ENCODE peak calls at places on chromosomes 2 and 18, in ten cellular contexts. One of them, this sample, is unnamed.

GRCh38 chr18:56086176-56086575 is 498.2 kb upstream of the TCF4 start:
- DNase-seq in cerebellar cortex: no peak
- DNase-seq in NCI-H345: no peak
- DNase-seq in endodermal cell: no peak
- DNase-seq in NCI-H187: no peak
- DNase-seq in astrocyte of the spinal cord: peak; percentile 33
- DNase-seq in neural crest cell: no peak
- DNase-seq in NCI-H1417: no peak
- DNase-seq in EH: peak; percentile 36
- DNase-seq in HTR-8/SVneo: no peak
- DNase-seq in this sample: no peak

GRCh38 chr2:226671177-226671676 is 128.4 kb downstream of the IRS1 start:
- DNase-seq in cerebellar cortex: no peak
- DNase-seq in NCI-H345: no peak
- DNase-seq in endodermal cell: no peak
- DNase-seq in NCI-H187: no peak
- DNase-seq in astrocyte of the spinal cord: no peak
- DNase-seq in neural crest cell: no peak
- DNase-seq in NCI-H1417: no peak
- DNase-seq in EH: no peak
- DNase-seq in HTR-8/SVneo: no peak
- DNase-seq in this sample: no peak

GRCh38 chr2:100624536-100624935 is 61.7 kb downstream of the PDCL3 start:
- DNase-seq in cerebellar cortex: no peak
- DNase-seq in NCI-H345: no peak
- DNase-seq in endodermal cell: no peak
- DNase-seq in NCI-H187: no peak
- DNase-seq in astrocyte of the spinal cord: no peak
- DNase-seq in neural crest cell: no peak
- DNase-seq in NCI-H1417: no peak
- DNase-seq in EH: no peak
- DNase-seq in HTR-8/SVneo: no peak
- DNase-seq in this sample: no peak

GRCh38 chr2:12151716-12152115 is 405.3 kb downstream of the LPIN1 start:
- DNase-seq in cerebellar cortex: no peak
- DNase-seq in NCI-H345: no peak
- DNase-seq in endodermal cell: no peak
- DNase-seq in NCI-H187: no peak
- DNase-seq in astrocyte of the spinal cord: no peak
- DNase-seq in neural crest cell: no peak
- DNase-seq in NCI-H1417: no peak
- DNase-seq in EH: no peak
- DNase-seq in HTR-8/SVneo: no peak
- DNase-seq in this sample: no peak

GRCh38 chr2:240834377-240834975 is 14.5 kb upstream of the KIF1A start:
- DNase-seq in cerebellar cortex: no peak
- DNase-seq in NCI-H345: no peak
- DNase-seq in endodermal cell: no peak
- DNase-seq in NCI-H187: no peak
- DNase-seq in astrocyte of the spinal cord: no peak
- DNase-seq in neural crest cell: no peak
- DNase-seq in NCI-H1417: no peak
- DNase-seq in EH: no peak
- DNase-seq in HTR-8/SVneo: no peak
- DNase-seq in this sample: peak; percentile 19

GRCh38 chr18:23228102-23229051 is 93.1 kb downstream of the CABLES1 start:
- DNase-seq in cerebellar cortex: no peak
- DNase-seq in NCI-H345: no peak
- DNase-seq in endodermal cell: no peak
- DNase-seq in NCI-H187: no peak
- DNase-seq in astrocyte of the spinal cord: peak; percentile 53
- DNase-seq in neural crest cell: no peak
- DNase-seq in NCI-H1417: no peak
- DNase-seq in EH: peak; percentile 53
- DNase-seq in HTR-8/SVneo: no peak
- DNase-seq in this sample: peak; percentile 21

GRCh38 chr2:218079943-218080913 is 11.2 kb downstream of the RUFY4 start:
- DNase-seq in cerebellar cortex: no peak
- DNase-seq in NCI-H345: peak; percentile 57
- DNase-seq in endodermal cell: no peak
- DNase-seq in NCI-H187: no peak
- DNase-seq in astrocyte of the spinal cord: no peak
- DNase-seq in neural crest cell: no peak
- DNase-seq in NCI-H1417: peak; percentile 11
- DNase-seq in EH: no peak
- DNase-seq in HTR-8/SVneo: no peak
- DNase-seq in this sample: no peak

GRCh38 chr2:165707088-165707487 is 87.0 kb downstream of the GALNT3 start:
- DNase-seq in cerebellar cortex: no peak
- DNase-seq in NCI-H345: no peak
- DNase-seq in endodermal cell: no peak
- DNase-seq in NCI-H187: no peak
- DNase-seq in astrocyte of the spinal cord: no peak
- DNase-seq in neural crest cell: no peak
- DNase-seq in NCI-H1417: no peak
- DNase-seq in EH: no peak
- DNase-seq in HTR-8/SVneo: no peak
- DNase-seq in this sample: peak; percentile 45

GRCh38 chr2:3493610-3493997 is 25.7 kb downstream of the ADI1 start:
- DNase-seq in cerebellar cortex: no peak
- DNase-seq in NCI-H345: no peak
- DNase-seq in endodermal cell: peak; percentile 82
- DNase-seq in NCI-H187: no peak
- DNase-seq in astrocyte of the spinal cord: peak; percentile 61
- DNase-seq in neural crest cell: no peak
- DNase-seq in NCI-H1417: no peak
- DNase-seq in EH: peak; percentile 41
- DNase-seq in HTR-8/SVneo: peak; percentile 26
- DNase-seq in this sample: peak; percentile 56

GRCh38 chr2:198371902-198372611 is 567.7 kb downstream of the PLCL1 start:
- DNase-seq in cerebellar cortex: no peak
- DNase-seq in NCI-H345: no peak
- DNase-seq in endodermal cell: no peak
- DNase-seq in NCI-H187: no peak
- DNase-seq in astrocyte of the spinal cord: peak; percentile 24
- DNase-seq in neural crest cell: no peak
- DNase-seq in NCI-H1417: no peak
- DNase-seq in EH: peak; percentile 72
- DNase-seq in HTR-8/SVneo: no peak
- DNase-seq in this sample: no peak

GRCh38 chr2:171160630-171161424 is at the start of gene TLK1:
- DNase-seq in cerebellar cortex: peak; percentile 78
- DNase-seq in NCI-H345: peak; percentile 81
- DNase-seq in endodermal cell: peak; percentile 90
- DNase-seq in NCI-H187: no peak
- DNase-seq in astrocyte of the spinal cord: peak; percentile 76
- DNase-seq in neural crest cell: peak; percentile 55
- DNase-seq in NCI-H1417: peak; percentile 73
- DNase-seq in EH: peak; percentile 72
- DNase-seq in HTR-8/SVneo: peak; percentile 79
- DNase-seq in this sample: peak; percentile 87

GRCh38 chr2:144712277-144712944 is 192.5 kb upstream of the ZEB2 start:
- DNase-seq in cerebellar cortex: no peak
- DNase-seq in NCI-H345: no peak
- DNase-seq in endodermal cell: no peak
- DNase-seq in NCI-H187: no peak
- DNase-seq in astrocyte of the spinal cord: peak; percentile 6
- DNase-seq in neural crest cell: no peak
- DNase-seq in NCI-H1417: no peak
- DNase-seq in EH: peak; percentile 75
- DNase-seq in HTR-8/SVneo: no peak
- DNase-seq in this sample: no peak

GRCh38 chr2:56239030-56239429 is 55.2 kb downstream of the CCDC85A start:
- DNase-seq in cerebellar cortex: no peak
- DNase-seq in NCI-H345: peak; percentile 23
- DNase-seq in endodermal cell: no peak
- DNase-seq in NCI-H187: no peak
- DNase-seq in astrocyte of the spinal cord: no peak
- DNase-seq in neural crest cell: no peak
- DNase-seq in NCI-H1417: no peak
- DNase-seq in EH: no peak
- DNase-seq in HTR-8/SVneo: no peak
- DNase-seq in this sample: no peak

GRCh38 chr2:178309541-178309940 is 115.2 kb downstream of the OSBPL6 start:
- DNase-seq in cerebellar cortex: no peak
- DNase-seq in NCI-H345: no peak
- DNase-seq in endodermal cell: no peak
- DNase-seq in NCI-H187: no peak
- DNase-seq in astrocyte of the spinal cord: no peak
- DNase-seq in neural crest cell: no peak
- DNase-seq in NCI-H1417: no peak
- DNase-seq in EH: no peak
- DNase-seq in HTR-8/SVneo: no peak
- DNase-seq in this sample: no peak

GRCh38 chr2:70753978-70754377 is 14.0 kb downstream of the ADD2 start:
- DNase-seq in cerebellar cortex: no peak
- DNase-seq in NCI-H345: peak; percentile 36
- DNase-seq in endodermal cell: no peak
- DNase-seq in NCI-H187: peak; percentile 69
- DNase-seq in astrocyte of the spinal cord: no peak
- DNase-seq in neural crest cell: no peak
- DNase-seq in NCI-H1417: peak; percentile 93
- DNase-seq in EH: no peak
- DNase-seq in HTR-8/SVneo: no peak
- DNase-seq in this sample: no peak

GRCh38 chr2:231386446-231386845 is 9.1 kb upstream of the B3GNT7 start:
- DNase-seq in cerebellar cortex: no peak
- DNase-seq in NCI-H345: no peak
- DNase-seq in endodermal cell: no peak
- DNase-seq in NCI-H187: no peak
- DNase-seq in astrocyte of the spinal cord: peak; percentile 84
- DNase-seq in neural crest cell: no peak
- DNase-seq in NCI-H1417: no peak
- DNase-seq in EH: peak; percentile 81
- DNase-seq in HTR-8/SVneo: peak; percentile 47
- DNase-seq in this sample: no peak

GRCh38 chr2:120109186-120110061 is 96.5 kb downstream of the EPB41L5 start:
- DNase-seq in cerebellar cortex: peak; percentile 73
- DNase-seq in NCI-H345: peak; percentile 22
- DNase-seq in endodermal cell: no peak
- DNase-seq in NCI-H187: no peak
- DNase-seq in astrocyte of the spinal cord: peak; percentile 58
- DNase-seq in neural crest cell: no peak
- DNase-seq in NCI-H1417: peak; percentile 64
- DNase-seq in EH: peak; percentile 54
- DNase-seq in HTR-8/SVneo: peak; percentile 21
- DNase-seq in this sample: no peak

GRCh38 chr2:105545731-105546622 is 147.1 kb upstream of the FHL2 start:
- DNase-seq in cerebellar cortex: peak; percentile 84
- DNase-seq in NCI-H345: peak; percentile 45
- DNase-seq in endodermal cell: peak; percentile 89
- DNase-seq in NCI-H187: no peak
- DNase-seq in astrocyte of the spinal cord: peak; percentile 69
- DNase-seq in neural crest cell: peak; percentile 72
- DNase-seq in NCI-H1417: peak; percentile 74
- DNase-seq in EH: peak; percentile 68
- DNase-seq in HTR-8/SVneo: peak; percentile 71
- DNase-seq in this sample: peak; percentile 71

GRCh38 chr2:127479219-127479825 is 47.0 kb downstream of the IWS1 start:
- DNase-seq in cerebellar cortex: peak; percentile 80
- DNase-seq in NCI-H345: peak; percentile 50
- DNase-seq in endodermal cell: no peak
- DNase-seq in NCI-H187: no peak
- DNase-seq in astrocyte of the spinal cord: peak; percentile 79
- DNase-seq in neural crest cell: no peak
- DNase-seq in NCI-H1417: peak; percentile 76
- DNase-seq in EH: peak; percentile 68
- DNase-seq in HTR-8/SVneo: peak; percentile 52
- DNase-seq in this sample: peak; percentile 70

GRCh38 chr2:67399831-67400489 is 2.8 kb downstream of the ETAA1 start:
- DNase-seq in cerebellar cortex: no peak
- DNase-seq in NCI-H345: no peak
- DNase-seq in endodermal cell: no peak
- DNase-seq in NCI-H187: no peak
- DNase-seq in astrocyte of the spinal cord: peak; percentile 49
- DNase-seq in neural crest cell: no peak
- DNase-seq in NCI-H1417: peak; percentile 42
- DNase-seq in EH: peak; percentile 74
- DNase-seq in HTR-8/SVneo: no peak
- DNase-seq in this sample: peak; percentile 32

GRCh38 chr2:113076917-113077669 is 9.3 kb downstream of the IL1F10 start:
- DNase-seq in cerebellar cortex: no peak
- DNase-seq in NCI-H345: no peak
- DNase-seq in endodermal cell: no peak
- DNase-seq in NCI-H187: no peak
- DNase-seq in astrocyte of the spinal cord: no peak
- DNase-seq in neural crest cell: no peak
- DNase-seq in NCI-H1417: peak; percentile 4
- DNase-seq in EH: no peak
- DNase-seq in HTR-8/SVneo: no peak
- DNase-seq in this sample: no peak

GRCh38 chr18:6633370-6633769 is 96.1 kb upstream of the ARHGAP28 start:
- DNase-seq in cerebellar cortex: no peak
- DNase-seq in NCI-H345: peak; percentile 82
- DNase-seq in endodermal cell: peak; percentile 85
- DNase-seq in NCI-H187: no peak
- DNase-seq in astrocyte of the spinal cord: no peak
- DNase-seq in neural crest cell: no peak
- DNase-seq in NCI-H1417: peak; percentile 14
- DNase-seq in EH: no peak
- DNase-seq in HTR-8/SVneo: no peak
- DNase-seq in this sample: peak; percentile 60

GRCh38 chr2:98869272-98869641 is 66.8 kb downstream of the CRACDL start:
- DNase-seq in cerebellar cortex: no peak
- DNase-seq in NCI-H345: peak; percentile 93
- DNase-seq in endodermal cell: peak; percentile 64
- DNase-seq in NCI-H187: peak; percentile 79
- DNase-seq in astrocyte of the spinal cord: no peak
- DNase-seq in neural crest cell: no peak
- DNase-seq in NCI-H1417: peak; percentile 97
- DNase-seq in EH: no peak
- DNase-seq in HTR-8/SVneo: no peak
- DNase-seq in this sample: peak; percentile 74

GRCh38 chr2:216859944-216860343 is at the start of gene TNP1:
- DNase-seq in cerebellar cortex: no peak
- DNase-seq in NCI-H345: no peak
- DNase-seq in endodermal cell: no peak
- DNase-seq in NCI-H187: no peak
- DNase-seq in astrocyte of the spinal cord: no peak
- DNase-seq in neural crest cell: no peak
- DNase-seq in NCI-H1417: no peak
- DNase-seq in EH: no peak
- DNase-seq in HTR-8/SVneo: no peak
- DNase-seq in this sample: no peak

GRCh38 chr2:68200157-68200787 is 42.6 kb downstream of the PNO1 start:
- DNase-seq in cerebellar cortex: no peak
- DNase-seq in NCI-H345: no peak
- DNase-seq in endodermal cell: no peak
- DNase-seq in NCI-H187: no peak
- DNase-seq in astrocyte of the spinal cord: no peak
- DNase-seq in neural crest cell: no peak
- DNase-seq in NCI-H1417: no peak
- DNase-seq in EH: no peak
- DNase-seq in HTR-8/SVneo: no peak
- DNase-seq in this sample: no peak

GRCh38 chr2:209147981-209148380 is 275.9 kb upstream of the MAP2 start:
- DNase-seq in cerebellar cortex: no peak
- DNase-seq in NCI-H345: no peak
- DNase-seq in endodermal cell: no peak
- DNase-seq in NCI-H187: no peak
- DNase-seq in astrocyte of the spinal cord: no peak
- DNase-seq in neural crest cell: no peak
- DNase-seq in NCI-H1417: no peak
- DNase-seq in EH: no peak
- DNase-seq in HTR-8/SVneo: no peak
- DNase-seq in this sample: no peak

GRCh38 chr2:27049422-27050280 is 1.8 kb upstream of the AGBL5 start:
- DNase-seq in cerebellar cortex: peak; percentile 21
- DNase-seq in NCI-H345: peak; percentile 57
- DNase-seq in endodermal cell: peak; percentile 52
- DNase-seq in NCI-H187: no peak
- DNase-seq in astrocyte of the spinal cord: no peak
- DNase-seq in neural crest cell: peak; percentile 51
- DNase-seq in NCI-H1417: no peak
- DNase-seq in EH: no peak
- DNase-seq in HTR-8/SVneo: no peak
- DNase-seq in this sample: no peak

GRCh38 chr2:64013053-64013452 is 6.2 kb downstream of the VPS54 start:
- DNase-seq in cerebellar cortex: no peak
- DNase-seq in NCI-H345: no peak
- DNase-seq in endodermal cell: no peak
- DNase-seq in NCI-H187: no peak
- DNase-seq in astrocyte of the spinal cord: no peak
- DNase-seq in neural crest cell: no peak
- DNase-seq in NCI-H1417: no peak
- DNase-seq in EH: no peak
- DNase-seq in HTR-8/SVneo: no peak
- DNase-seq in this sample: no peak